ENCODE peak calls at places on chromosomes 7 and 10, in four cellular contexts. One of them, this sample, is unnamed.

GRCh38 chr7:113717739-113718138 is 201.1 kb downstream of the PPP1R3A start:
- DNase-seq in K562: no peak
- DNase-seq in GM12878: no peak
- DNase-seq in H1: no peak
- DNase-seq in this sample: no peak

GRCh38 chr7:91193141-91193540 is 71.1 kb upstream of the FZD1 start:
- DNase-seq in H1: no peak
- DNase-seq in K562: no peak
- DNase-seq in GM12878: no peak
- DNase-seq in this sample: no peak

GRCh38 chr10:78863121-78863520 is 205.6 kb upstream of the ZMIZ1 start:
- DNase-seq in K562: no peak
- DNase-seq in H1: no peak
- DNase-seq in GM12878: no peak
- DNase-seq in this sample: peak

GRCh38 chr7:11548532-11548931 is 283.5 kb downstream of the THSD7A start:
- DNase-seq in GM12878: no peak
- DNase-seq in H1: no peak
- DNase-seq in K562: no peak
- DNase-seq in this sample: no peak

GRCh38 chr10:44984671-44985101 is 6.1 kb upstream of the DEPP1 start:
- DNase-seq in H1: no peak
- DNase-seq in GM12878: no peak
- DNase-seq in K562: no peak
- DNase-seq in this sample: no peak

GRCh38 chr10:81081887-81082620 is 544.4 kb downstream of the SH2D4B start:
- DNase-seq in K562: no peak
- DNase-seq in GM12878: no peak
- DNase-seq in H1: no peak
- DNase-seq in this sample: no peak

GRCh38 chr10:1670541-1671365 is 66.6 kb downstream of the ADARB2 start:
- DNase-seq in H1: no peak
- DNase-seq in GM12878: no peak
- DNase-seq in K562: no peak
- DNase-seq in this sample: no peak

GRCh38 chr7:12909483-12909882 is 222.1 kb downstream of the ARL4A start:
- DNase-seq in H1: no peak
- DNase-seq in K562: no peak
- DNase-seq in GM12878: no peak
- DNase-seq in this sample: no peak

GRCh38 chr7:130380121-130380860 is at the start of gene CPA1:
- DNase-seq in GM12878: no peak
- DNase-seq in H1: no peak
- DNase-seq in K562: no peak
- DNase-seq in this sample: peak

GRCh38 chr7:130380861-130381455 is 664 bp downstream of the CPA1 start:
- DNase-seq in K562: no peak
- DNase-seq in GM12878: no peak
- DNase-seq in H1: no peak
- DNase-seq in this sample: no peak

GRCh38 chr7:130379551-130380120 is 658 bp upstream of the CPA1 start:
- DNase-seq in K562: no peak
- DNase-seq in H1: no peak
- DNase-seq in GM12878: no peak
- DNase-seq in this sample: peak

GRCh38 chr7:130383187-130383980 is 3.1 kb downstream of the CPA1 start:
- DNase-seq in GM12878: no peak
- DNase-seq in K562: no peak
- DNase-seq in H1: no peak
- DNase-seq in this sample: no peak

GRCh38 chr7:130381468-130382312 is 1.4 kb downstream of the CPA1 start:
- DNase-seq in GM12878: no peak
- DNase-seq in H1: peak
- DNase-seq in K562: peak
- DNase-seq in this sample: no peak
- TF ChIP-seq NRF1 in GM12878: no peak
- TF ChIP-seq NRF1 in H1: no peak
- TF ChIP-seq NRF1 in K562: no peak
- TF ChIP-seq NRF1 in this sample: no peak

DNA sequence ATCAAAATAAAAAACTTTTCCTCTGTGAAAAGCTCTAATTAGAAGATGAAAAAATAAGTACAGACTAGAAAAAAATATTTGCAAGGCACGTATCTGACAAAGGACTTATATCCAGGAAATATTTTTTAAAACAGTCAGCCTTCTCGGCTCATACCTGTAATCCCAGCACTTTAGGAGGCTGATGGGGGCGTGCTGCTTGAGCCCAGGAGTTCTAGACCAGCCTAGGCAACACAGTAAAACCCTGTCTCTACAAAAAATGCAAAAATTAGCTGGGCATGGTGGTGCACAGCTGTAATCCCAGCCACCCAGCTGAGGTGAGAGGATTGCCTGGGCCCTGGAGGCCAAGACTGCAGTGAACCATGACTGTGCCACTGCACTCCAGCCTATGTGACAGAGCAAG is 542.8 kb downstream of the PARD3 start:
- DNase-seq in H1: no peak
- DNase-seq in K562: no peak
- DNase-seq in GM12878: no peak
- DNase-seq in this sample: no peak
- TF ChIP-seq NRF1 in H1: no peak
- TF ChIP-seq NRF1 in K562: no peak
- TF ChIP-seq NRF1 in GM12878: no peak
- TF ChIP-seq NRF1 in this sample: no peak

GRCh38 chr7:140358771-140359095 is 39.6 kb downstream of the SLC37A3 start:
- DNase-seq in GM12878: no peak
- DNase-seq in K562: no peak
- DNase-seq in H1: no peak
- DNase-seq in this sample: no peak
- TF ChIP-seq NRF1 in GM12878: no peak
- TF ChIP-seq NRF1 in K562: no peak
- TF ChIP-seq NRF1 in H1: no peak
- TF ChIP-seq NRF1 in this sample: no peak

DNA sequence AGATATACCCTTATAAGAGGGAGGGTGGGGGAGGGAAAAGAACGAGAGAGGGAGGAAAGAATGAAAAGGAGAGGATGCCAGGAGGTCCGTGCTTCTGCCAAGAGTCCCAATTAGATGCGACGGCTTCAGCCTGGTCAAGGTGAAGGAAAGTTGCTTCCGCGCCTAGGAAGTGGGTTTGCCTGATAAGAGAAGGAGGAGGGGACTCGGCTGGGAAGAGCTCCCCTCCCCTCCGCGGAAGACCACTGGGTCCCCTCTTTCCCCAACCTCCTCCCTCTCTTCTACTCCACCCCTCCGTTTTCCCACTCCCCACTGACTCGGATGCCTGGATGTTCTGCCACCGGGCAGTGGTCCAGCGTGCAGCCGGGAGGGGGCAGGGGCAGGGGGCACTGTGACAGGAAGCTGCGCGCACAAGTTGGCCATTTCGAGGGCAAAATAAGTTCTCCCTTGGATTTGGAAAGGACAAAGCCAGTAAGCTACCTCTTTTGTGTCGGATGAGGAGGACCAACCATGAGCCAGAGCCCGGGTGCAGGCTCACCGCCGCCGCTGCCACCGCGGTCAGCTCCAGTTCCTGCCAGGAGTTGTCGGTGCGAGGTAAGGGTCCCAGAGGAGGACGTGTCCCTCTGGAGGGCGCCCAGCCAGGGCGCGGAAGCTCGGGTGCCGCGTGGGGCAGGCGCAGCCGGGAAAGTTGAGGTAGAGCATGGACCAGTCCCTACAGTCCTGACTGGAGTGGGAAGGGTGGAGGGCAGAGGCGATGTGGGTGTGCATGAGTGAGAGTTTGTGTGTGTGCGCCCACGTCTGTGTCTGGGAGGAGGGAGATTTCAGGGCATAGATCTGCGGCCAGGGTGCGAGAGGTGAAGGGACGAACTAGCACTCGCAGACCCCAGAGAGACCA is 819 bp downstream of the GRM3 start:
- DNase-seq in K562: no peak
- DNase-seq in GM12878: no peak
- DNase-seq in H1: no peak
- DNase-seq in this sample: peak
- TF ChIP-seq NRF1 in K562: no peak
- TF ChIP-seq NRF1 in GM12878: no peak
- TF ChIP-seq NRF1 in H1: no peak
- TF ChIP-seq NRF1 in this sample: no peak

GRCh38 chr10:91514684-91515253 is 104.6 kb downstream of the HECTD2 start:
- DNase-seq in H1: no peak
- DNase-seq in GM12878: no peak
- DNase-seq in K562: no peak
- DNase-seq in this sample: no peak

GRCh38 chr10:91514025-91514424 is 103.9 kb downstream of the HECTD2 start:
- DNase-seq in GM12878: no peak
- DNase-seq in K562: no peak
- DNase-seq in H1: no peak
- DNase-seq in this sample: no peak

GRCh38 chr10:91513598-91513997 is 103.5 kb downstream of the HECTD2 start:
- DNase-seq in H1: no peak
- DNase-seq in K562: no peak
- DNase-seq in GM12878: no peak
- DNase-seq in this sample: no peak

GRCh38 chr10:91512458-91512857 is 102.3 kb downstream of the HECTD2 start:
- DNase-seq in H1: no peak
- DNase-seq in K562: no peak
- DNase-seq in GM12878: no peak
- DNase-seq in this sample: no peak

DNA sequence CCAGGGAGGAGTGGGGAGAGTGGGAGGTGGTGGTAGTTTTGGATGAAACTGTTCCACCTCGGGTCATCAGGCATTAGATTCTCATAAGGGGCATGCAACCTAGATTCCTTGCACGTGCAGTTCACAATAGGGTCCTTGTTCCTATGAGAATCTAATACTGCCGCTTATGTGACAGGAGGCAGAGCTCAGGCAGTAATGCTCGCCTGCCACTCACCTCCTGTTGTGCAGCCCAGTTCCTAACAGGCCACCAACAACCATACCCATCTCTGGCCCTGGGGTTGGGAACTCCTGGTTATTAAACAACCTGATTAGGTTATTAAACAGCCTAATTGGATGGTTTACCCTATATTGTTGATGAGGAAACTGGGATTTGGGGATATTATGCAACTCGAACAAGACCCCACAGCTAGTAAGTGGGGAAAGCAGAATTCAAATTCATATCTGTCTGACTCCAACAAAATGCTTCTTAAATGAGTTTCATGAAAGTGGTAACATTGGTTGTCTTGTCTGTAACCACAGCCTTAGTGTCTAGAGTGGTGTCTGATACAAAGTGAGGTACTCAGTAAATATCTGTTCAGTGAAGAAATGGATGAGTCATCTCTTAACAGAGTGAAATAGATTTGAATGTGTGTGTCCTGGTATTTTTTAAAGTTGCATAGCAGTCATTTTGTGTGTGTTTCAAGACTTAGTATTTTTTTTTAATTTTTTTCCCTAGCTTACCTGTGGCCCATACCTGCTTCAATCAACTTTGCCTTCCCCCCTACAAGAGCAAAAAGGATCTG is 101.6 kb downstream of the HECTD2 start:
- DNase-seq in GM12878: no peak
- DNase-seq in K562: no peak
- DNase-seq in H1: no peak
- DNase-seq in this sample: no peak
- TF ChIP-seq NRF1 in GM12878: no peak
- TF ChIP-seq NRF1 in K562: no peak
- TF ChIP-seq NRF1 in H1: no peak
- TF ChIP-seq NRF1 in this sample: no peak